ENCODE peak calls at places on chromosomes 3 and 15, in six cellular contexts. One of them, this sample, is unnamed.

GRCh38 chr15:87620393-87620792 is 636.1 kb downstream of the NTRK3 start:
- DNase-seq in HepG2: no peak
- DNase-seq in A549: no peak
- DNase-seq in GM12878: no peak
- DNase-seq in SK-N-SH: no peak
- DNase-seq in IMR-90: no peak
- DNase-seq in this sample: no peak

GRCh38 chr3:179670311-179670710 is 17.5 kb downstream of the USP13 start:
- DNase-seq in IMR-90: no peak
- DNase-seq in HepG2: no peak
- DNase-seq in GM12878: no peak
- DNase-seq in SK-N-SH: no peak
- DNase-seq in A549: no peak
- DNase-seq in this sample: no peak

GRCh38 chr15:78850926-78851600 is 21.6 kb upstream of the MORF4L1 start:
- DNase-seq in IMR-90: no peak
- DNase-seq in GM12878: no peak
- DNase-seq in HepG2: peak; percentile 62
- DNase-seq in A549: no peak
- DNase-seq in SK-N-SH: no peak
- DNase-seq in this sample: no peak

GRCh38 chr3:38036906-38037305 is 2.1 kb upstream of the DLEC1 start:
- DNase-seq in SK-N-SH: no peak
- DNase-seq in IMR-90: no peak
- DNase-seq in GM12878: no peak
- DNase-seq in HepG2: no peak
- DNase-seq in A549: no peak
- DNase-seq in this sample: no peak

GRCh38 chr3:49536875-49537533 is 17.3 kb upstream of the BSN start:
- DNase-seq in IMR-90: no peak
- DNase-seq in A549: no peak
- DNase-seq in HepG2: no peak
- DNase-seq in GM12878: no peak
- DNase-seq in SK-N-SH: no peak
- DNase-seq in this sample: no peak

GRCh38 chr3:10816863-10817253 is 830 bp downstream of the SLC6A11 start:
- DNase-seq in HepG2: no peak
- DNase-seq in IMR-90: no peak
- DNase-seq in A549: no peak
- DNase-seq in SK-N-SH: no peak
- DNase-seq in GM12878: no peak
- DNase-seq in this sample: no peak

GRCh38 chr15:74233864-74234597 is 2.1 kb upstream of the CCDC33 start:
- DNase-seq in A549: no peak
- DNase-seq in IMR-90: no peak
- DNase-seq in GM12878: no peak
- DNase-seq in HepG2: no peak
- DNase-seq in SK-N-SH: peak; percentile 44
- DNase-seq in this sample: no peak

GRCh38 chr15:31364301-31365031 is 37.8 kb downstream of the KLF13 start:
- DNase-seq in IMR-90: no peak
- DNase-seq in GM12878: no peak
- DNase-seq in SK-N-SH: peak; percentile 65
- DNase-seq in A549: no peak
- DNase-seq in HepG2: no peak
- DNase-seq in this sample: peak; percentile 55

GRCh38 chr3:126939347-126939735 is 43.6 kb upstream of the PLXNA1 start:
- DNase-seq in A549: peak; percentile 9
- DNase-seq in SK-N-SH: peak; percentile 48
- DNase-seq in IMR-90: no peak
- DNase-seq in GM12878: no peak
- DNase-seq in HepG2: no peak
- DNase-seq in this sample: no peak

GRCh38 chr15:29935296-29936020 is 113.2 kb upstream of the TJP1 start:
- DNase-seq in SK-N-SH: no peak
- DNase-seq in IMR-90: no peak
- DNase-seq in A549: peak; percentile 51
- DNase-seq in HepG2: no peak
- DNase-seq in GM12878: no peak
- DNase-seq in this sample: no peak

GRCh38 chr15:72722071-72722696 is 36.2 kb downstream of the BBS4 start:
- DNase-seq in A549: peak; percentile 80
- DNase-seq in IMR-90: peak; percentile 80
- DNase-seq in GM12878: peak; percentile 34
- DNase-seq in HepG2: peak; percentile 56
- DNase-seq in SK-N-SH: peak; percentile 54
- DNase-seq in this sample: peak; percentile 41

GRCh38 chr3:141405581-141405980 is 37.3 kb downstream of the ZBTB38 start:
- DNase-seq in A549: no peak
- DNase-seq in HepG2: no peak
- DNase-seq in SK-N-SH: no peak
- DNase-seq in GM12878: no peak
- DNase-seq in IMR-90: peak; percentile 73
- DNase-seq in this sample: no peak

GRCh38 chr15:98734472-98735284 is 86.3 kb downstream of the IGF1R start:
- DNase-seq in A549: no peak
- DNase-seq in HepG2: peak; percentile 88
- DNase-seq in GM12878: no peak
- DNase-seq in IMR-90: peak; percentile 48
- DNase-seq in SK-N-SH: no peak
- DNase-seq in this sample: no peak

GRCh38 chr3:170320471-170321121 is 36.9 kb upstream of the SKIL start:
- DNase-seq in HepG2: no peak
- DNase-seq in IMR-90: peak; percentile 24
- DNase-seq in SK-N-SH: no peak
- DNase-seq in A549: no peak
- DNase-seq in GM12878: no peak
- DNase-seq in this sample: no peak

GRCh38 chr15:96262097-96262496 is 68.4 kb upstream of the NR2F2 start:
- DNase-seq in SK-N-SH: no peak
- DNase-seq in HepG2: peak; percentile 43
- DNase-seq in A549: no peak
- DNase-seq in IMR-90: peak; percentile 25
- DNase-seq in GM12878: no peak
- DNase-seq in this sample: no peak

GRCh38 chr3:105647047-105647446 is 221.8 kb downstream of the CBLB start:
- DNase-seq in HepG2: peak; percentile 39
- DNase-seq in A549: peak; percentile 76
- DNase-seq in SK-N-SH: no peak
- DNase-seq in GM12878: no peak
- DNase-seq in IMR-90: peak; percentile 96
- DNase-seq in this sample: no peak

GRCh38 chr3:27684302-27684701 is 37.8 kb downstream of the EOMES start:
- DNase-seq in HepG2: no peak
- DNase-seq in GM12878: no peak
- DNase-seq in A549: no peak
- DNase-seq in IMR-90: no peak
- DNase-seq in SK-N-SH: no peak
- DNase-seq in this sample: no peak

GRCh38 chr3:5304789-5305680 is 117.5 kb downstream of the EDEM1 start:
- DNase-seq in HepG2: peak; percentile 34
- DNase-seq in SK-N-SH: peak; percentile 37
- DNase-seq in GM12878: no peak
- DNase-seq in IMR-90: peak; percentile 44
- DNase-seq in A549: peak; percentile 65
- DNase-seq in this sample: peak; percentile 56

GRCh38 chr3:30426319-30426993 is 179.9 kb upstream of the TGFBR2 start:
- DNase-seq in A549: no peak
- DNase-seq in SK-N-SH: no peak
- DNase-seq in IMR-90: peak; percentile 61
- DNase-seq in GM12878: no peak
- DNase-seq in HepG2: no peak
- DNase-seq in this sample: no peak

GRCh38 chr3:133058831-133059230 is 20.6 kb downstream of the TMEM108 start:
- DNase-seq in A549: no peak
- DNase-seq in HepG2: no peak
- DNase-seq in IMR-90: no peak
- DNase-seq in SK-N-SH: no peak
- DNase-seq in GM12878: no peak
- DNase-seq in this sample: no peak

GRCh38 chr3:179376474-179376873 is 29.0 kb downstream of the MFN1 start:
- DNase-seq in IMR-90: no peak
- DNase-seq in SK-N-SH: no peak
- DNase-seq in A549: no peak
- DNase-seq in GM12878: no peak
- DNase-seq in HepG2: no peak
- DNase-seq in this sample: no peak

GRCh38 chr3:129644836-129645235 is 38.4 kb upstream of the PLXND1 start:
- DNase-seq in HepG2: no peak
- DNase-seq in IMR-90: no peak
- DNase-seq in GM12878: no peak
- DNase-seq in SK-N-SH: no peak
- DNase-seq in A549: no peak
- DNase-seq in this sample: no peak

GRCh38 chr3:124770341-124771082 is 40.3 kb downstream of the UMPS start:
- DNase-seq in HepG2: no peak
- DNase-seq in SK-N-SH: peak; percentile 85
- DNase-seq in A549: no peak
- DNase-seq in IMR-90: no peak
- DNase-seq in GM12878: no peak
- DNase-seq in this sample: peak; percentile 16

DNA sequence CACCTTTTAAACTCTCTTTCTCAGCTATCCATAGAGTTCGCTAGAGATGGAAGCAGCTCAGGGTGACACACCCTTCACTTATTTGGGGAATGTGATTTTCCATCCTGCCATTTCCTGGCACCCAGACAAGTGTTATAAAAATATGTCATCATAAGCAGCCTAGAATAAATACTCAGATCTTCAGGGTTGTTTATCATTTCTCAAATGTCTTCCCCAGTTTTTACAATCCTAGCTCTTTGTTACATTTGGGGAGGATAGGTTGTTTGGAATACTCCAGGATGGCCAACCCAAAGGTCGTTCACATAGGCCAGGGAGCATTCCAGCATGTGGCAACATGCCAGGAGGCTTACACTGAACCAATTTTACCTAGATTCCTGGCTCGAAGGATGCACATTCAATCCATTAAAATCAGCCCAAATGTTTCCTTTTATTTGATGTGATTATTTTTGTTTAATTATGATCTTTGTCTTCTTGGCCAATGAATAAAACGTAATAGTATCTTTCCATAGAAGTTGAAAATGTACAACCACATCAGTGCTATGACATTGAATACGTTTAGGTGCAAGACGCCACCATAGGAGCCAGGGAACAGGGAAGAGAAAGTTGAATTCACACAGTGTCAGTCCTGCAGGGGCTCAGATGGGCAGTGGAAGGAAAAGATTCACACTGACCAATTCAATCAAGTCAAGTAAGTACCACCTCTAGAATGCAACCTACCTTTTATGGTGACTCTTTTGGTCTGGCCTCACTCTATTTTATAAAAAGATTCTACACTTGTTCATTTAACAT is 537.7 kb upstream of the MDFIC2 start:
- DNase-seq in SK-N-SH: no peak
- DNase-seq in GM12878: no peak
- DNase-seq in IMR-90: peak; percentile 93
- DNase-seq in HepG2: no peak
- DNase-seq in A549: peak; percentile 88
- DNase-seq in this sample: no peak
- TF ChIP-seq SMC3 in SK-N-SH: no peak
- TF ChIP-seq SMC3 in GM12878: no peak
- TF ChIP-seq SMC3 in IMR-90: no peak
- TF ChIP-seq SMC3 in HepG2: no peak
- TF ChIP-seq SMC3 in A549: no peak
- TF ChIP-seq SMC3 in this sample: no peak

DNA sequence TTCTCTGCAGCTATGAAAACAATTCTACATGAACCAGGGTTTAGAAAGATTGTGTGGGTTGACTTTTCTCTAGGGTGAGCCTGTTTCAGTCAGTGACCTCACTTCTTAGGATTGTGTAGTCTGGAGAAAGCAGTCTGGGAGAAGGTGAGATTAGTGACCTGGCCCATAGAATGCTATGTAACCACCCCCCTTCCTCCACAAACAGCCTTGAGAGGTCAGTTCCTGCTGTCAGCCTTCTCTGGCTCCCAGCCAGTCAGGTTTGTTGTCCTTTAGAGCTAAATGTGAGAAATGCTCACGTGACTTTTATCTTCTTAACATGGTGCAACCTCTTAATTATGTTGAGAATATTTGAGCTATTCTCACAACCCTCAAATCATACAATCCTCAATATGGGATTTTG is 311.4 kb downstream of the CNTN6 start:
- DNase-seq in HepG2: no peak
- DNase-seq in IMR-90: no peak
- DNase-seq in SK-N-SH: no peak
- DNase-seq in GM12878: no peak
- DNase-seq in A549: no peak
- DNase-seq in this sample: no peak
- TF ChIP-seq SMC3 in HepG2: no peak
- TF ChIP-seq SMC3 in IMR-90: no peak
- TF ChIP-seq SMC3 in SK-N-SH: no peak
- TF ChIP-seq SMC3 in GM12878: no peak
- TF ChIP-seq SMC3 in A549: no peak
- TF ChIP-seq SMC3 in this sample: no peak

GRCh38 chr3:21839592-21839991 is 88.6 kb upstream of the ZNF385D start:
- DNase-seq in IMR-90: peak; percentile 53
- DNase-seq in SK-N-SH: no peak
- DNase-seq in A549: peak; percentile 4
- DNase-seq in GM12878: no peak
- DNase-seq in HepG2: no peak
- DNase-seq in this sample: peak; percentile 34

GRCh38 chr3:21839181-21839580 is 88.2 kb upstream of the ZNF385D start:
- DNase-seq in SK-N-SH: no peak
- DNase-seq in GM12878: no peak
- DNase-seq in HepG2: no peak
- DNase-seq in A549: no peak
- DNase-seq in IMR-90: no peak
- DNase-seq in this sample: no peak

GRCh38 chr3:21830541-21830940 is 79.5 kb upstream of the ZNF385D start:
- DNase-seq in SK-N-SH: no peak
- DNase-seq in IMR-90: no peak
- DNase-seq in HepG2: no peak
- DNase-seq in GM12878: no peak
- DNase-seq in A549: no peak
- DNase-seq in this sample: no peak

GRCh38 chr3:21835266-21835665 is 84.3 kb upstream of the ZNF385D start:
- DNase-seq in GM12878: no peak
- DNase-seq in SK-N-SH: no peak
- DNase-seq in IMR-90: no peak
- DNase-seq in A549: no peak
- DNase-seq in HepG2: no peak
- DNase-seq in this sample: no peak
- TF ChIP-seq SMC3 in GM12878: no peak
- TF ChIP-seq SMC3 in SK-N-SH: no peak
- TF ChIP-seq SMC3 in IMR-90: no peak
- TF ChIP-seq SMC3 in A549: no peak
- TF ChIP-seq SMC3 in HepG2: no peak
- TF ChIP-seq SMC3 in this sample: no peak

GRCh38 chr3:71461749-71462483 is 121.6 kb downstream of the FOXP1 start:
- DNase-seq in A549: no peak
- DNase-seq in SK-N-SH: no peak
- DNase-seq in GM12878: no peak
- DNase-seq in HepG2: no peak
- DNase-seq in IMR-90: peak; percentile 50
- DNase-seq in this sample: no peak
- TF ChIP-seq SMC3 in A549: no peak
- TF ChIP-seq SMC3 in SK-N-SH: no peak
- TF ChIP-seq SMC3 in GM12878: no peak
- TF ChIP-seq SMC3 in HepG2: no peak
- TF ChIP-seq SMC3 in IMR-90: no peak
- TF ChIP-seq SMC3 in this sample: no peak

This sample was measured in K562.